ENCODE peak calls at places on chromosome 7, in six cellular contexts. P is sigmoid colon, L is HepG2, Z is Peyer's patch, O is spleen, F is IMR-90. E is an unnamed sample. For H3K4me1 and H3K9me3, the result is how much of the 10 kb centered on the place peaks cover.

GRCh38 chr7:74717889-74718288 is 55.9 kb upstream of the NCF1 start:
- DNase-seq in P (no peak), L (no peak), Z (no peak), O (no peak), F (no peak), E (no peak)

GRCh38 chr7:128447944-128448556 is 7.6 kb upstream of the HILPDA start:
- DNase-seq in P (no peak), L (no peak), Z (no peak), O (no peak), F (no peak), E (no peak)

GRCh38 chr7:113015038-113015645 is 71.5 kb downstream of the GPR85 start:
- DNase-seq in P (no peak), L (peak), Z (no peak), O (no peak), F (peak), E (no peak)

GRCh38 chr7:25405736-25406135 is 177.4 kb upstream of the NPVF start:
- DNase-seq in P (no peak), L (no peak), Z (no peak), O (no peak), F (no peak), E (peak)

GRCh38 chr7:108653526-108653925 is 83.9 kb downstream of the DNAJB9 start:
- DNase-seq in P (no peak), L (peak), Z (no peak), O (no peak), F (no peak), E (no peak)

GRCh38 chr7:123727071-123727837 is 21.5 kb downstream of the WASL start:
- DNase-seq in P (no peak), L (peak), Z (no peak), O (no peak), F (peak), E (no peak)

GRCh38 chr7:122143376-122143750 is 686 bp downstream of the AASS start:
- DNase-seq in P (peak), L (no peak), Z (no peak), O (peak), F (peak), E (peak)

GRCh38 chr7:45980181-45980905 is 59.3 kb upstream of the IGFBP3 start:
- DNase-seq in P (no peak), L (no peak), Z (no peak), O (no peak), F (peak), E (no peak)

GRCh38 chr7:37352974-37353948 is 95.4 kb downstream of the ELMO1 start:
- DNase-seq in P (no peak), L (no peak), Z (peak), O (peak), F (no peak), E (no peak)

GRCh38 chr7:22854158-22855048 is 31.8 kb upstream of the TOMM7 start:
- DNase-seq in P (peak), L (peak), Z (peak), O (peak), F (peak), E (peak)
- TF ChIP-seq POLR2A in P (peak), L (peak), Z (peak), O (peak), F (peak), E (no peak)

GRCh38 chr7:131074585-131074984 is 253.1 kb upstream of the MKLN1 start:
- DNase-seq in P (no peak), L (no peak), Z (no peak), O (no peak), F (no peak), E (no peak)

GRCh38 chr7:131072505-131073091 is 255.1 kb upstream of the MKLN1 start:
- DNase-seq in P (no peak), L (no peak), Z (no peak), O (no peak), F (peak), E (no peak)

GRCh38 chr7:131076032-131076431 is 251.6 kb upstream of the MKLN1 start:
- DNase-seq in P (no peak), L (no peak), Z (no peak), O (no peak), F (peak), E (no peak)

GRCh38 chr7:131075406-131075805 is 252.3 kb upstream of the MKLN1 start:
- DNase-seq in P (no peak), L (no peak), Z (no peak), O (no peak), F (no peak), E (no peak)

DNA sequence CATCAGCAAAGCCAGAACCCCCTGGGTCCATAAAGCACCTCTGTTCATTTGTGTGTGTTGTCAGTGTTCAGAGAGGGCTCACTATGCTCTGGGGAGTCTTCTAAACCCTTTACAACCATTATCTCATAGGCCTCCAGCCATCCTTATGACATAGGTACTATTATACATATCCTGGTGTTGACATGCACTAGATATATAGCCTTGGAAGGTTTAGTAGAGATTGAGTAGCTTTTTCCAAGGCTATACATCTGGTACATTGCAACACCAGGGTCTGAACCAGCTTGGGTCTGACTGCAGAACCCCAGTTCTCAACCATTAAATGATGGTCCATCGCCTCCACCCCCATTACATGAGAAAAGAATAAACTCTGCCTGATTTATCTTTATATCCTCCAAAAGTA is 253.6 kb upstream of the MKLN1 start:
- DNase-seq in P (no peak), L (no peak), Z (no peak), O (no peak), F (no peak), E (no peak)
- H3K4me1 ChIP-seq in P (half or more), L (half or more), Z (under half), O (under half), F (under half), E (under half)

GRCh38 chr7:63073736-63074135 is 924.9 kb upstream of the ZNF722 start:
- DNase-seq in P (no peak), L (no peak), Z (no peak), O (no peak), F (no peak), E (no peak)
- H3K9me3 ChIP-seq in P (under half), L (half or more), Z (under half), O (under half), F (under half), E (under half)

DNA sequence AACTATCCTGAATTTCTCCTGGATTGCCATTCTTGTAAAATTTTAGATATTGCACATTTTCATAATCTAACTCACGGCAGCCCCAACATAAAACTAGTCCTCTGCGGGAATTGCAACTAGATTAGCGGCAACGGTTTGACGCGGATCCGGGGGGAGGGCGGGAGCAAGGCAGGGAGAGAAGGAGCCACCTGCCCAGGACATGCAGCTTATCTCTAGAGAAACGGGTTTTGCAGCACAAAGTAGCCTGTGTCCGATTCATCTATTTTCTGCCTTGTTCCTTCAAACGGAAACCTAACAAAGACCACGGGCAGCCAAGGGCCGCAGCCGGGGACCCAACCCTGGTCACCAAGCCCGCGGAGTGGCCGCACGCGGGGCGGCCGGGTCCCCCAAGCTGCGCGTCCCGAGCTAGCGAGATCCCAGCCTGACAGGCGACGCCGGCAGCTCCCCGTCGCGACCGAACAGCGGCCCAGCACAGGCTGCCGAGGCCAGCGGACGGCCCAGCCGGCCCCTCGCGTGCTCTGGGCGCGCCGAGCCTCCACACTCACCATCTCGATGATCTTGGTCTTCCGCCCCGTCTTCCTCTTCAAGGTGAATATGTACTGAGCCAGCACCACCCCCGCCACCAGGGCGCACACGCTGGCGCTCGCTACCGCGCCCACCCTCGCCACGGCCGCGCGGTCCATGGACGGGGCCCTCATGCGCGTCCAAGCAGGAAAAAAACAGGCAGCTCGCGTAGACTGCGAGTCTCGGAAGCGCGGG is at the start of gene NT5C3A:
- DNase-seq in P (peak), L (no peak), Z (peak), O (peak), F (no peak), E (peak)
- TF ChIP-seq POLR2A in P (peak), L (peak), Z (peak), O (no peak), F (peak), E (peak)

GRCh38 chr7:137984181-137985041 is 17.5 kb downstream of the CREB3L2 start:
- DNase-seq in P (no peak), L (peak), Z (no peak), O (no peak), F (no peak), E (no peak)
- H3K4me1 ChIP-seq in P (half or more), L (half or more), Z (under half), O (under half), F (half or more), E (under half)

DNA sequence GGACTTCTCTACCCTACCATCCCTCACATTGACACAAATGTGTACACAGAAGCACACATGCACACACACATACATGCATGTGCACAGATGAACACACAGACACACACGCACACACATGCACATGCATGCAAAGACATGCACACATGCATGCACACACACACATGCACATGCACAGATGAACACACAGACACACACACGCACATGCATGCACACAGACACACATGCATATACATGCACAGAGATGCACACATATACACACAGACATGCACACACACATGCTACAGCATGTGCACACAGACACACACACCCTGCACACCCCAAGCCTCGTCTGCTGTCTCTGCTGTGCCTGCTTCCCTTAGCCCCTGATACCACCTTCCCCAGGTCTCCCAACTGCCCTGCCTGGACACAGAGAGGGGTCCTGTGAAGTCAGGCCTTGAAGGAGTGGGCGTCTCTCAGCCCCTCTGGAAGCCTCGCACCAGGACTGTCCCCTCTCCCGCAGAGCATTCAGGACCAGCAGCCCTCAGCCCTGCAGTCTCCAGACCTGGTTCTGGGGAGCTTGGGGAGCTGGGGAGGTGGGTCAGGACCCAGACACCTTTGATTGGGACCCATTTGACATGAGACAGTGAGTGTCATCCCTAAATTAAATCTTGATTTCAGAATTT is 181.8 kb downstream of the DNAJB6 start:
- DNase-seq in P (peak), L (no peak), Z (no peak), O (no peak), F (no peak), E (no peak)
- H3K9me3 ChIP-seq in P (under half), L (under half), Z (under half), O (under half), F (under half), E (under half)

GRCh38 chr7:87231715-87232114 is 12.2 kb upstream of the TMEM243 start:
- DNase-seq in P (no peak), L (no peak), Z (no peak), O (no peak), F (no peak), E (no peak)

GRCh38 chr7:87231243-87231642 is 11.7 kb upstream of the TMEM243 start:
- DNase-seq in P (no peak), L (no peak), Z (no peak), O (no peak), F (no peak), E (peak)

GRCh38 chr7:87234949-87235348 is 15.4 kb upstream of the TMEM243 start:
- DNase-seq in P (no peak), L (no peak), Z (no peak), O (no peak), F (peak), E (no peak)
- TF ChIP-seq POLR2A in P (no peak), L (no peak), Z (no peak), O (no peak), F (no peak), E (no peak)

GRCh38 chr7:90766814-90767564 is 170.9 kb downstream of the CDK14 start:
- DNase-seq in P (no peak), L (peak), Z (no peak), O (no peak), F (peak), E (peak)
- H3K4me1 ChIP-seq in P (under half), L (half or more), Z (under half), O (under half), F (under half), E (under half)

GRCh38 chr7:155994253-155994811 is 182.1 kb upstream of the SHH start:
- DNase-seq in P (no peak), L (no peak), Z (no peak), O (no peak), F (no peak), E (no peak)
- H3K9me3 ChIP-seq in P (under half), L (under half), Z (under half), O (under half), F (under half), E (under half)